ENCODE peak calls at places on chromosomes 13 and 19, in five cellular contexts. S is fibroblast of lung, I is pancreas, O is IMR-90, E is heart right ventricle. G is an unnamed sample. For H3K36me3 and H3K27me3, the result is how much of the 10 kb centered on the place peaks cover.

GRCh38 chr13:71871180-71871754 is 4.3 kb upstream of the DACH1 start:
- DNase-seq in S (no peak), I (no peak), O (no peak), E (no peak), G (no peak)

GRCh38 chr13:44576396-44577235 is 486 bp upstream of the TSC22D1 start:
- DNase-seq in S (no peak), I (peak), O (no peak), E (no peak), G (peak)

GRCh38 chr19:3719868-3720532 is 11.8 kb downstream of the TJP3 start:
- DNase-seq in S (no peak), I (no peak), O (no peak), E (no peak), G (no peak)

GRCh38 chr13:28379371-28380083 is 115.4 kb downstream of the FLT1 start:
- DNase-seq in S (no peak), I (no peak), O (no peak), E (no peak), G (no peak)

GRCh38 chr13:33411312-33411711 is 125.8 kb upstream of the STARD13 start:
- DNase-seq in S (no peak), I (no peak), O (no peak), E (no peak), G (no peak)

GRCh38 chr13:98171806-98172569 is 5.1 kb downstream of the RNF113B start:
- DNase-seq in S (peak), I (no peak), O (peak), E (peak), G (peak)

GRCh38 chr19:17296278-17296677 is 6.9 kb downstream of the ABHD8 start:
- DNase-seq in S (peak), I (no peak), O (peak), E (no peak), G (peak)

GRCh38 chr13:99980201-99981114 is 1.1 kb upstream of the ZIC2 start:
- DNase-seq in S (peak), I (peak), O (peak), E (no peak), G (peak)

GRCh38 chr13:110001622-110002275 is 215.4 kb upstream of the IRS2 start:
- DNase-seq in S (peak), I (no peak), O (peak), E (no peak), G (no peak)

GRCh38 chr19:3494559-3494958 is 5.9 kb downstream of the DOHH start:
- DNase-seq in S (no peak), I (no peak), O (no peak), E (no peak), G (no peak)

GRCh38 chr19:46692918-46693722 is 23.8 kb downstream of the PRKD2 start:
- DNase-seq in S (no peak), I (no peak), O (no peak), E (no peak), G (no peak)

GRCh38 chr13:73138967-73139491 is 80.2 kb downstream of the KLF5 start:
- DNase-seq in S (peak), I (no peak), O (no peak), E (no peak), G (no peak)

GRCh38 chr19:4083677-4084546 is 17.2 kb upstream of the ZBTB7A start:
- DNase-seq in S (no peak), I (no peak), O (no peak), E (peak), G (no peak)

GRCh38 chr19:56110515-56111448 is 10.3 kb downstream of the ZNF787 start:
- DNase-seq in S (no peak), I (peak), O (peak), E (peak), G (peak)

GRCh38 chr19:55676889-55677505 is 2.0 kb downstream of the EPN1 start:
- DNase-seq in S (no peak), I (no peak), O (no peak), E (no peak), G (no peak)

GRCh38 chr13:78121459-78122348 is 203.1 kb upstream of the EDNRB start:
- DNase-seq in S (peak), I (peak), O (peak), E (peak), G (peak)

GRCh38 chr19:35710784-35711723 is 6.7 kb downstream of the ZBTB32 start:
- DNase-seq in S (no peak), I (no peak), O (no peak), E (no peak), G (peak)

GRCh38 chr19:1445185-1445931 is 4.6 kb upstream of the APC2 start:
- DNase-seq in S (no peak), I (peak), O (peak), E (peak), G (peak)

GRCh38 chr19:5436101-5436947 is 18.9 kb upstream of the ZNRF4 start:
- DNase-seq in S (peak), I (peak), O (peak), E (no peak), G (peak)

GRCh38 chr13:93624371-93624777 is 397.8 kb downstream of the GPC6 start:
- DNase-seq in S (peak), I (no peak), O (no peak), E (no peak), G (no peak)

GRCh38 chr13:101454767-101455166 is 2.3 kb downstream of the ITGBL1 start:
- DNase-seq in S (peak), I (no peak), O (peak), E (no peak), G (no peak)

GRCh38 chr13:88411696-88412095 is 740.5 kb downstream of the SLITRK5 start:
- DNase-seq in S (no peak), I (no peak), O (no peak), E (no peak), G (no peak)

GRCh38 chr19:2033115-2033824 is 17.8 kb upstream of the BTBD2 start:
- DNase-seq in S (no peak), I (no peak), O (no peak), E (no peak), G (no peak)

GRCh38 chr13:52096062-52096461 is 32.8 kb downstream of the NEK5 start:
- DNase-seq in S (no peak), I (no peak), O (no peak), E (no peak), G (no peak)

GRCh38 chr19:46610851-46611770 is 10.0 kb downstream of the CALM3 start:
- DNase-seq in S (peak), I (peak), O (peak), E (no peak), G (no peak)

GRCh38 chr19:2041686-2042484 is 9.2 kb downstream of the MKNK2 start:
- DNase-seq in S (peak), I (peak), O (peak), E (peak), G (no peak)

GRCh38 chr19:12077375-12077774 is 12.8 kb downstream of the ZNF844 start:
- DNase-seq in S (no peak), I (no peak), O (no peak), E (no peak), G (no peak)

GRCh38 chr19:12913871-12914690 is 5.0 kb downstream of the SYCE2 start:
- DNase-seq in S (peak), I (no peak), O (no peak), E (no peak), G (no peak)

GRCh38 chr19:2235026-2235395 is 1.1 kb downstream of the PLEKHJ1 start:
- DNase-seq in S (no peak), I (no peak), O (no peak), E (no peak), G (no peak)

GRCh38 chr19:48837586-48838191 is 1.4 kb upstream of the HSD17B14 start:
- DNase-seq in S (no peak), I (no peak), O (no peak), E (no peak), G (no peak)

GRCh38 chr13:86922936-86923335 is 748.2 kb upstream of the SLITRK5 start:
- DNase-seq in S (peak), I (no peak), O (peak), E (no peak), G (peak)

DNA sequence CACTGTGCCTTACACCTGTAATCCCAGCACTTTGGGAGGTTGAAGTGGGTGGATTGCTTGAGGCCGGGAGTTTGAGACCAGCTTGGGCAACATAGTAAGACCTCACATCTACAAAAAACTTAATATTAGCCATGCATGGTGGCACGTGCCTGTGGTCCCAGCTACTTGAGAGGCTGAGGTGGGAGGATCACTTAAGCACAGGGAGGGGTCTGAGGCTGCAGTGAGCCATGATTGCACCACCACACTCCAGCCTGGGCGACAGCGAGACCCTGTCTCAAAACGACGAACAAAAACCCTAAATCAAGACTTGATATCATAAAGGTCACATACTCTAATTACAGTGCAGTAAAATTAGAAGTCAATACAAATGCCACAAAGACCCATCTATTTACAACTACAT is 17.4 kb downstream of the SLC7A9 start:
- DNase-seq in S (no peak), I (no peak), O (no peak), E (no peak), G (no peak)
- H3K4me3 ChIP-seq in S (no peak), I (no peak), O (no peak), E (no peak), G (no peak)

GRCh38 chr13:77079902-77080413 is 53.0 kb upstream of the FBXL3 start:
- DNase-seq in S (no peak), I (no peak), O (no peak), E (no peak), G (no peak)

GRCh38 chr13:77084755-77085154 is 57.8 kb upstream of the FBXL3 start:
- DNase-seq in S (no peak), I (no peak), O (no peak), E (peak), G (no peak)
- H3K36me3 ChIP-seq in S (under half), I (under half), O (under half), E (under half), G (under half)

GRCh38 chr19:42176649-42176989 is 40.9 kb downstream of the DEDD2 start:
- DNase-seq in S (no peak), I (no peak), O (no peak), E (no peak), G (no peak)
- H3K27me3 ChIP-seq in S (half or more), I (under half), O (half or more), E (half or more), G (under half)

DNA sequence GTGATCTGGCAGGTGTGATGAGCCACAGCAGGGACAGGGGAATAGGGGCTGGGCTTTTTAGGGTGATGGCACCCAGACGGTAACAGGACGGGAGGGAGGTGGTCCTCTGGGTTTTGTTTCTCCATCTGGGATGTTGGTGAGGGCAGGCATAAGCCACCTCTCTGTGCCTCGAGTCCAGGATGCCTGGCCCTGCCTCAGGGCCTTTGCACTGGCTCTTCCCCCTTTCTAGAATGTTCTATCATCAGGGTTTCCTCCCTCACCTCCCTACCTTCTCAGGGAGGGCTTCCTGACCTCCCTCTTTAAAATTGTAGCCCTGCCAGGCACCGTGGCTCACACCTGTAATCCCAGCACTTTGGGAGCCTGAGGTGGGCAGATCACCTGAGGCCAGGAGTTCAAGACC is 6.6 kb downstream of the CERS4 start:
- DNase-seq in S (no peak), I (no peak), O (no peak), E (no peak), G (no peak)
- H3K4me3 ChIP-seq in S (no peak), I (no peak), O (no peak), E (no peak), G (no peak)

GRCh38 chr13:46129124-46129523 is 24.3 kb upstream of the CPB2 start:
- DNase-seq in S (no peak), I (no peak), O (no peak), E (no peak), G (no peak)
- H3K36me3 ChIP-seq in S (under half), I (under half), O (under half), E (under half), G (under half)

DNA sequence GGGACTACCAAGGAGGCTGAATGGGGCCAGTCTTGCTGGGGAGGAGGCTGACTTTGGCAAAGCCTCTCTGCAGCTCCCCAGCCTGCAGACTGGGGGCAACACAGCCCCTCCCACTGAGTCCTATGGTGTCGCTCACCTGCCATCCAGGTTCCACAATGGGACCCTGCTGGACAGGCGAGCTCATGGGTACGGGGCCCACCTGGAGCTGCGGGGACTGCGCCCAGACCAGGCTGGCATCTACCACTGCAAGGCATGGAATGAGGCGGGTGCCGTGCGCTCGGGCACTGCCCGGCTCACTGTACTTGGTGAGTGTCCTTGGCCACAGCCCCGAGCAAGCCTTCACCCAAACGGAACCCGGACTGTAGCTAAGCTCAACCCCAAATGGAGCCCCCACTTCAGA is 5.0 kb downstream of the CILP2 start:
- DNase-seq in S (no peak), I (no peak), O (no peak), E (no peak), G (no peak)
- H3K27me3 ChIP-seq in S (under half), I (under half), O (under half), E (half or more), G (under half)